ENCODE peak calls at places on chromosomes 3 and 15, in eight cellular contexts. Q is activated CD8-positive, alpha-beta memory T cell treated with anti-CD3 and anti-CD28 coated beads, Interleukin-2, amount 50 U/mL, for 4 hours; U is NCI-H146; O is right atrium auricular region; T is GM20000; F is activated gamma-delta T cell; D is anterior cingulate cortex; I is effector CD4-positive, alpha-beta T cell. C is an unnamed sample.

GRCh38 chr3:149000207-149000745 is 8.9 kb downstream of the GYG1 start:
- DNase-seq in I (no peak), D (no peak), Q (no peak), U (no peak), T (no peak), F (no peak), O (no peak), C (no peak)

GRCh38 chr3:41208507-41208906 is 9.2 kb downstream of the CTNNB1 start:
- DNase-seq in U (no peak), D (no peak), Q (no peak), I (no peak), T (no peak), O (no peak), F (no peak), C (no peak)

GRCh38 chr3:185216587-185216918 is 37.3 kb downstream of the EHHADH start:
- DNase-seq in D (no peak), F (no peak), U (no peak), I (no peak), O (no peak), T (no peak), Q (no peak), C (no peak)

GRCh38 chr3:169966951-169967915 is 626 bp downstream of the SEC62 start:
- DNase-seq in U (peak), D (peak), O (no peak), T (peak), I (peak), Q (peak), F (peak), C (no peak)

GRCh38 chr3:126149256-126149902 is 31.0 kb downstream of the ALDH1L1 start:
- DNase-seq in D (no peak), U (no peak), F (no peak), Q (no peak), T (no peak), I (no peak), O (no peak), C (no peak)

GRCh38 chr3:180594631-180595348 is 7.2 kb upstream of the TTC14 start:
- DNase-seq in T (peak), I (no peak), O (no peak), Q (no peak), U (peak), D (no peak), F (no peak), C (no peak)

GRCh38 chr15:90557651-90558084 is 27.9 kb downstream of the CRTC3 start:
- DNase-seq in U (no peak), O (peak), T (no peak), I (no peak), D (peak), F (no peak), Q (no peak), C (no peak)

GRCh38 chr15:36810656-36811449 is 231.4 kb downstream of the CDIN1 start:
- DNase-seq in O (no peak), U (peak), T (no peak), Q (no peak), F (no peak), D (no peak), I (no peak), C (no peak)

GRCh38 chr3:156449712-156450574 is 105.0 kb downstream of the SSR3 start:
- DNase-seq in I (no peak), T (peak), F (no peak), Q (no peak), U (peak), O (no peak), D (no peak), C (no peak)

GRCh38 chr15:67744331-67745058 is 80.8 kb upstream of the SKOR1 start:
- DNase-seq in D (no peak), Q (no peak), I (no peak), U (no peak), O (no peak), F (no peak), T (no peak), C (no peak)

GRCh38 chr3:122530164-122530563 is 15.4 kb upstream of the KPNA1 start:
- DNase-seq in F (no peak), I (no peak), D (no peak), Q (no peak), O (no peak), T (no peak), U (no peak), C (no peak)

GRCh38 chr3:13612829-13613228 is 63.9 kb downstream of the FBLN2 start:
- DNase-seq in T (no peak), I (no peak), F (no peak), Q (no peak), U (no peak), D (no peak), O (peak), C (no peak)

GRCh38 chr3:120689395-120689794 is 7.4 kb upstream of the HGD start:
- DNase-seq in Q (no peak), T (no peak), F (no peak), D (no peak), I (no peak), U (no peak), O (no peak), C (no peak)

GRCh38 chr15:22903961-22904534 is 65.6 kb downstream of the NIPA2 start:
- DNase-seq in T (no peak), U (peak), Q (no peak), D (no peak), F (no peak), O (no peak), I (no peak), C (no peak)

GRCh38 chr3:46483799-46484198 is 14.0 kb upstream of the RTP3 start:
- DNase-seq in I (no peak), U (peak), D (no peak), T (no peak), Q (no peak), F (no peak), O (no peak), C (no peak)